ENCODE peak calls at places on chromosome 4, in five cellular contexts. One of them, this sample, is unnamed.
A peak's percentile ranks its signal among the peaks of the same experiment; 100 is the strongest.

GRCh38 chr4:145865274-145865941 is 73.2 kb downstream of the ZNF827 start:
- DNase-seq in fibroblast of lung: no peak
- DNase-seq in OCI-LY7: no peak
- DNase-seq in suprapubic skin: no peak
- DNase-seq in transverse colon: no peak
- DNase-seq in this sample: no peak

GRCh38 chr4:145058256-145058655 is 39.7 kb downstream of the ANAPC10 start:
- DNase-seq in OCI-LY7: no peak
- DNase-seq in fibroblast of lung: no peak
- DNase-seq in suprapubic skin: no peak
- DNase-seq in transverse colon: no peak
- DNase-seq in this sample: no peak

GRCh38 chr4:148704291-148704690 is 262.1 kb upstream of the NR3C2 start:
- DNase-seq in OCI-LY7: no peak
- DNase-seq in transverse colon: no peak
- DNase-seq in fibroblast of lung: no peak
- DNase-seq in suprapubic skin: no peak
- DNase-seq in this sample: no peak

GRCh38 chr4:112717856-112718255 is 80.9 kb downstream of the LARP7 start:
- DNase-seq in fibroblast of lung: no peak
- DNase-seq in transverse colon: no peak
- DNase-seq in suprapubic skin: no peak
- DNase-seq in OCI-LY7: peak; percentile 52
- DNase-seq in this sample: no peak

GRCh38 chr4:153401501-153401900 is 57.0 kb downstream of the MND1 start:
- DNase-seq in fibroblast of lung: no peak
- DNase-seq in transverse colon: no peak
- DNase-seq in OCI-LY7: no peak
- DNase-seq in suprapubic skin: no peak
- DNase-seq in this sample: no peak

GRCh38 chr4:150149381-150149780 is 71.1 kb downstream of the DCLK2 start:
- DNase-seq in fibroblast of lung: peak; percentile 34
- DNase-seq in suprapubic skin: no peak
- DNase-seq in transverse colon: no peak
- DNase-seq in OCI-LY7: no peak
- DNase-seq in this sample: no peak

GRCh38 chr4:113094802-113095201 is 45.3 kb downstream of the ANK2 start:
- DNase-seq in fibroblast of lung: peak; percentile 29
- DNase-seq in OCI-LY7: peak; percentile 4
- DNase-seq in suprapubic skin: no peak
- DNase-seq in transverse colon: no peak
- DNase-seq in this sample: no peak

GRCh38 chr4:102614801-102615200 is 113.6 kb downstream of the NFKB1 start:
- DNase-seq in OCI-LY7: no peak
- DNase-seq in transverse colon: peak; percentile 34
- DNase-seq in suprapubic skin: no peak
- DNase-seq in fibroblast of lung: no peak
- DNase-seq in this sample: no peak

GRCh38 chr4:2834001-2834921 is 9.4 kb upstream of the ADD1 start:
- DNase-seq in transverse colon: peak; percentile 7
- DNase-seq in suprapubic skin: no peak
- DNase-seq in fibroblast of lung: no peak
- DNase-seq in OCI-LY7: no peak
- DNase-seq in this sample: no peak

GRCh38 chr4:27635936-27636913 is 775.6 kb downstream of the STIM2 start:
- DNase-seq in OCI-LY7: no peak
- DNase-seq in suprapubic skin: no peak
- DNase-seq in transverse colon: no peak
- DNase-seq in fibroblast of lung: no peak
- DNase-seq in this sample: no peak

DNA sequence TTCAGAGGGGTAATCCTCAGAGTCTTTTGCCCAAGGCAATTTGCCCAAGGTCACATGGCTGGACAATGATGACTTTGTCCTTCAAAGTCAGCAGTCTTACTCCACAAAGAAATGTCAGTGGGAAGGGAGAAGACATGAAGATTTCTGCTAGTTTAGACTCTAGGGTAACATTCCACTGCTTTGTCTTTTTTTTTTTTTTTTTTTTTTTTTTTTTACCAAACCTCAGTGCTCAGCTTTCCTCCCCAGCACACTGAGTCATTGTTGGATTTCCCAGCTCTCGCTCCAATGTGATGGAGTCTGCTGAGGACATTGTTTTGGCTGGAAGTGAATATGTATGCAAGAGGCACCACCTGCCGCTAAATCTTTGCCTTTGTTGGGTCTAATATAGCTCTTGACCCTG is 7.2 kb upstream of the C1QTNF7 start:
- DNase-seq in OCI-LY7: no peak
- DNase-seq in transverse colon: no peak
- DNase-seq in suprapubic skin: no peak
- DNase-seq in fibroblast of lung: peak; percentile 73
- DNase-seq in this sample: no peak
- H3K4me1 ChIP-seq in OCI-LY7: peaks cover 3% of the 10 kb centered on the region
- H3K4me1 ChIP-seq in transverse colon: no peaks in the 10 kb centered on the region
- H3K4me1 ChIP-seq in suprapubic skin: no peaks in the 10 kb centered on the region
- H3K4me1 ChIP-seq in fibroblast of lung: no peaks in the 10 kb centered on the region
- H3K4me1 ChIP-seq in this sample: no peaks in the 10 kb centered on the region

DNA sequence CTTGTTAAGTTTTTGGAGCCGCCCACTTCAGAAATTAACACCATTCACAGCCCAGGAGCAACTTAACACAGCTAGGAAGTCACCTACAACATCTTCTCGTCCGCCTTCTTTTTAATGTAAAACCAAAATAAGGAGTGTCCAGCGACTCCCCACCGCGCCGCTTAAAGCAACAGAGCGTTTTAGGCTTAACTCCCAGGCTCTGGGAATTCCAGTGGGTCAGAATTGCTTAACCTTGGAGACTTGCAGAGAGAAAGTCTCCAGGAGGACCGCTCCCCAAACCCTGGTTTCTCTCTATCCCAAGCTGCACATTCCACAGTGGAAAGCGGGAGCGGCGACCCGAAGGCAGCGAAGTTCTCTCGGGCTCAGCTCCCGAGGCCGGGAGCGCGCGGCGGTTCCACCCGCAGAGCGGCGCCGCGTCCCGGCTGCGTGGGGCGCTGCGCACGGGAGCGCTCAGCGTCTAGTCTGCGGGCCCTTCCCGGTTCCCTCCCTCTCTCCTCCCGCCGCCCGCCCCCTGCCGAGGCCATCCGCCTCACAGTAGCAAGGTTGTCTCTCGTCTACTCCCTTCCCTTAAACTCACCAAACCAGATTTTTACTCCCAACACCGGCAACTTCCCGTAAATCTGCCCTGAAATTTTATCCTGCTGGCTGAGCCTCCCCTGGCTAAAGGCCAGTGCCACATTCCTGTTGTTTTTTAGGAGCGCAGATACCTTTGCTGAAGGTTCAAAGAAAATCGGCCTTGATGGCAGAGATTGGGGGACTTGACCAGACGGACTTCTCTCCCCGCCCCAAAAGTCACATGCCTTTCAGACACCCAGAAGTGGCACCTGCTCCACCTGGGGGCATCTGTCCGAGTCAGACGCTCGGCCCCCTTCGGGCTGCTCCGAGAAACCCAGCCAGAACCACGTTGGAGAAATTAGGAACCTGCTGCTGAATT is at the start of gene RBM47:
- DNase-seq in transverse colon: peak; percentile 89
- DNase-seq in suprapubic skin: peak; percentile 79
- DNase-seq in OCI-LY7: peak; percentile 36
- DNase-seq in fibroblast of lung: peak; percentile 44
- DNase-seq in this sample: peak; percentile 71
- TF ChIP-seq CTCF in transverse colon: no peak
- TF ChIP-seq CTCF in suprapubic skin: no peak
- TF ChIP-seq CTCF in OCI-LY7: peak; percentile 43
- TF ChIP-seq CTCF in fibroblast of lung: peak; percentile 1
- TF ChIP-seq CTCF in this sample: no peak

GRCh38 chr4:98386-98785 is 25.9 kb upstream of the ZNF718 start:
- DNase-seq in suprapubic skin: no peak
- DNase-seq in transverse colon: no peak
- DNase-seq in OCI-LY7: no peak
- DNase-seq in fibroblast of lung: no peak
- DNase-seq in this sample: no peak

GRCh38 chr4:99863-100262 is 24.4 kb upstream of the ZNF718 start:
- DNase-seq in OCI-LY7: no peak
- DNase-seq in fibroblast of lung: no peak
- DNase-seq in transverse colon: no peak
- DNase-seq in suprapubic skin: no peak
- DNase-seq in this sample: no peak
- H3K9me3 ChIP-seq in OCI-LY7: peaks cover 17% of the 10 kb centered on the region
- H3K9me3 ChIP-seq in fibroblast of lung: no peaks in the 10 kb centered on the region
- H3K9me3 ChIP-seq in transverse colon: peaks cover 69% of the 10 kb centered on the region
- H3K9me3 ChIP-seq in suprapubic skin: peaks cover 62% of the 10 kb centered on the region
- H3K9me3 ChIP-seq in this sample: peaks cover 79% of the 10 kb centered on the region

GRCh38 chr4:36213956-36214355 is 30.4 kb downstream of the ARAP2 start:
- DNase-seq in fibroblast of lung: no peak
- DNase-seq in suprapubic skin: no peak
- DNase-seq in OCI-LY7: no peak
- DNase-seq in transverse colon: no peak
- DNase-seq in this sample: no peak

GRCh38 chr4:36214735-36215485 is 29.4 kb downstream of the ARAP2 start:
- DNase-seq in transverse colon: no peak
- DNase-seq in fibroblast of lung: no peak
- DNase-seq in suprapubic skin: no peak
- DNase-seq in OCI-LY7: no peak
- DNase-seq in this sample: no peak

GRCh38 chr4:36220776-36221175 is 23.5 kb downstream of the ARAP2 start:
- DNase-seq in fibroblast of lung: no peak
- DNase-seq in transverse colon: no peak
- DNase-seq in suprapubic skin: no peak
- DNase-seq in OCI-LY7: no peak
- DNase-seq in this sample: no peak

GRCh38 chr4:36215627-36216026 is 28.7 kb downstream of the ARAP2 start:
- DNase-seq in OCI-LY7: no peak
- DNase-seq in transverse colon: no peak
- DNase-seq in suprapubic skin: no peak
- DNase-seq in fibroblast of lung: no peak
- DNase-seq in this sample: no peak

GRCh38 chr4:36218121-36218520 is 26.2 kb downstream of the ARAP2 start:
- DNase-seq in fibroblast of lung: no peak
- DNase-seq in suprapubic skin: no peak
- DNase-seq in transverse colon: no peak
- DNase-seq in OCI-LY7: no peak
- DNase-seq in this sample: no peak
- H3K4me1 ChIP-seq in fibroblast of lung: no peaks in the 10 kb centered on the region
- H3K4me1 ChIP-seq in suprapubic skin: no peaks in the 10 kb centered on the region
- H3K4me1 ChIP-seq in transverse colon: no peaks in the 10 kb centered on the region
- H3K4me1 ChIP-seq in OCI-LY7: no peaks in the 10 kb centered on the region
- H3K4me1 ChIP-seq in this sample: no peaks in the 10 kb centered on the region

DNA sequence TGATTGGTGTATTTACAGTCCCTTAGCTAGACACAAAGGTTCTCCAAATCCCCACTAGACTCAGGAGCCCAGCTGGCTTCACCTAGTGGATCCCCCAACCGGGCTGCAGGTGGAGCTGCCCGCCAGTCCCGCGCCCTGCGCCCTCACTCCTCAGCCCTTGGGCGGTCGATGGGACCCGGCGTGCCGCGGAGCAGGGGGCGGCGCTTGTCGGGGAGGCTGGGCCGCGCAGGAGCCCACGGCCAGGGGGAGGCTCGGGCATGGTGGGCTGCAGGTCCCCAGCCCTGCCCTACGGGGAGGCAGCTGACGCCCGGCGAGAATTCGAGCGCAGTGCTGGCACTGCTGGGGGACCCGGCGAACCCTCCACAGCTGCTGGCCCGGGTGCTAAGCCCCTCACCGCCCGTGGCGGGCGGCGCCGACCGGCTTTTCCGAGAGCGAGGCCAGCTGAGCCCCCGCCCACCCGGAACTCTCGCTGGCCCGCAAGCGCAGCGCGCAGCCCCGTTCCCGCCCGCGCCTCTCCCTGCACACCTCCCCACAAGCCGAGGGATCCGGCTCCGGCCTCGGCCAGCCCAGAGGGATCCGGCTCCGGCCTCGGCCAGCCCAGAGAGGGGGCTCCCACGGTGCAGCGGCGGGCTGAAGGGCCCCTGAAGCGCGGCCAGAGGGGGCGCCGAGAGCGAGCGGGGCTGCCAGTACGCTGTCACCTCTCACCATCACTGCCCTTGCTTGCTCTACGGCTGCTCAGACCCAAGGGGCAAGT is 39.4 kb downstream of the WFS1 start:
- DNase-seq in transverse colon: no peak
- DNase-seq in OCI-LY7: no peak
- DNase-seq in suprapubic skin: no peak
- DNase-seq in fibroblast of lung: no peak
- DNase-seq in this sample: no peak
- TF ChIP-seq CTCF in transverse colon: no peak
- TF ChIP-seq CTCF in OCI-LY7: no peak
- TF ChIP-seq CTCF in suprapubic skin: no peak
- TF ChIP-seq CTCF in fibroblast of lung: no peak
- TF ChIP-seq CTCF in this sample: no peak

GRCh38 chr4:206054-206453 is 81.8 kb downstream of the ZNF718 start:
- DNase-seq in suprapubic skin: no peak
- DNase-seq in fibroblast of lung: no peak
- DNase-seq in transverse colon: no peak
- DNase-seq in OCI-LY7: no peak
- DNase-seq in this sample: no peak

GRCh38 chr4:200936-201335 is 76.6 kb downstream of the ZNF718 start:
- DNase-seq in fibroblast of lung: no peak
- DNase-seq in suprapubic skin: no peak
- DNase-seq in transverse colon: no peak
- DNase-seq in OCI-LY7: no peak
- DNase-seq in this sample: no peak

GRCh38 chr4:211033-211511 is 86.8 kb downstream of the ZNF718 start:
- DNase-seq in suprapubic skin: no peak
- DNase-seq in OCI-LY7: peak; percentile 31
- DNase-seq in fibroblast of lung: no peak
- DNase-seq in transverse colon: no peak
- DNase-seq in this sample: no peak

GRCh38 chr4:205097-205756 is 80.9 kb downstream of the ZNF718 start:
- DNase-seq in transverse colon: no peak
- DNase-seq in suprapubic skin: no peak
- DNase-seq in OCI-LY7: no peak
- DNase-seq in fibroblast of lung: no peak
- DNase-seq in this sample: no peak
- H3K9me3 ChIP-seq in transverse colon: peaks cover 15% of the 10 kb centered on the region
- H3K9me3 ChIP-seq in suprapubic skin: peaks cover 14% of the 10 kb centered on the region
- H3K9me3 ChIP-seq in OCI-LY7: peaks cover 28% of the 10 kb centered on the region
- H3K9me3 ChIP-seq in fibroblast of lung: peaks cover 2% of the 10 kb centered on the region
- H3K9me3 ChIP-seq in this sample: peaks cover 31% of the 10 kb centered on the region

DNA sequence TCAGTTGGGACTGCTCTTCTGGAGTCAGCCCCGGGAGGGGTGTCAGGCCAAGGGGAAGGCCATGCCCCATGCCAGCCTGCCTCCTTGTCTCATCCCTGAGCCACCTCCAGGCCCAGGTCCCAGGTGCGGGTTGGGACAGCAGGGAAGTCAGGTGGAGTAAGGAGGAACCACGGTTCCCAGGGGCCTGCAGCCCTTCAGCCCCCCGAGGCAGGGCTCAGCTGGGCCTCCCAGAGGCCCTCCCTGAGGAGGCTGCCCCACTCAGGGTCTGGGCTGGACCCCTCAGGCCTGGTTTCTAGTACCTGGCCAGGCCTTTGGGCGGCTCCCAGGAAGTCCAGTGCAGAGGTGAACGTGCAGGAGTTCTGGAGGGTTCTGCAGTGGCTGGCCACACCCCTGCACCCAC is 23.4 kb upstream of the FGFR3 start:
- DNase-seq in suprapubic skin: no peak
- DNase-seq in transverse colon: no peak
- DNase-seq in OCI-LY7: no peak
- DNase-seq in fibroblast of lung: no peak
- DNase-seq in this sample: no peak
- H3K4me1 ChIP-seq in suprapubic skin: peaks cover 67% of the 10 kb centered on the region
- H3K4me1 ChIP-seq in transverse colon: peaks cover 5% of the 10 kb centered on the region
- H3K4me1 ChIP-seq in OCI-LY7: peaks cover 5% of the 10 kb centered on the region
- H3K4me1 ChIP-seq in fibroblast of lung: no peaks in the 10 kb centered on the region
- H3K4me1 ChIP-seq in this sample: no peaks in the 10 kb centered on the region

GRCh38 chr4:187064033-187064432 is 340.4 kb upstream of the FAT1 start:
- DNase-seq in fibroblast of lung: no peak
- DNase-seq in suprapubic skin: no peak
- DNase-seq in transverse colon: no peak
- DNase-seq in OCI-LY7: no peak
- DNase-seq in this sample: no peak
- TF ChIP-seq CTCF in fibroblast of lung: no peak
- TF ChIP-seq CTCF in suprapubic skin: no peak
- TF ChIP-seq CTCF in transverse colon: no peak
- TF ChIP-seq CTCF in OCI-LY7: no peak
- TF ChIP-seq CTCF in this sample: no peak